ENCODE peak calls at places on chromosomes 6 and 20, in six cellular contexts. B, V, T, X, A and C are unnamed samples.

GRCh38 chr6:111952821-111953535 is 79.7 kb upstream of the FYN start:
- DNase-seq in A (no peak), B (no peak), V (no peak), X (no peak), T (no peak), C (no peak)

GRCh38 chr6:100818066-100818465 is 63.1 kb downstream of the ASCC3 start:
- DNase-seq in T (no peak), B (no peak), A (no peak), X (no peak), V (no peak), C (no peak)

GRCh38 chr6:32415521-32416019 is 8.6 kb upstream of the BTNL2 start:
- DNase-seq in V (peak), B (no peak), T (peak), A (peak), X (peak), C (peak)

GRCh38 chr20:9407805-9408421 is 106.5 kb upstream of the LAMP5 start:
- DNase-seq in T (peak), B (peak), X (no peak), V (peak), A (peak), C (no peak)

GRCh38 chr20:33561981-33562601 is 72.2 kb downstream of the CBFA2T2 start:
- DNase-seq in B (no peak), X (peak), V (peak), T (no peak), A (peak), C (peak)

GRCh38 chr20:56755201-56755600 is 126.1 kb downstream of the TFAP2C start:
- DNase-seq in T (no peak), V (no peak), X (no peak), A (no peak), B (no peak), C (no peak)

GRCh38 chr6:75416443-75416842 is 77.2 kb downstream of the FILIP1 start:
- DNase-seq in V (no peak), X (no peak), B (no peak), A (no peak), T (no peak), C (no peak)

GRCh38 chr20:13422637-13423036 is 201.6 kb downstream of the ISM1 start:
- DNase-seq in A (no peak), V (no peak), T (no peak), B (no peak), X (no peak), C (no peak)

GRCh38 chr6:12440981-12441380 is 150.8 kb downstream of the EDN1 start:
- DNase-seq in B (no peak), V (peak), A (peak), X (no peak), T (no peak), C (no peak)

GRCh38 chr6:156777577-156777865 is 343 bp downstream of the ARID1B start:
- DNase-seq in V (no peak), A (no peak), B (no peak), T (no peak), X (no peak), C (no peak)

GRCh38 chr6:27840572-27840971 is 71.6 kb downstream of the OR2B2 start:
- DNase-seq in A (no peak), V (no peak), X (no peak), B (no peak), T (no peak), C (no peak)

GRCh38 chr20:40323411-40323810 is 365.6 kb downstream of the MAFB start:
- DNase-seq in X (no peak), B (no peak), V (peak), T (no peak), A (no peak), C (no peak)

GRCh38 chr20:32977281-32978008 is 26.8 kb downstream of the SUN5 start:
- DNase-seq in T (no peak), B (no peak), V (no peak), A (no peak), X (no peak), C (peak)

GRCh38 chr6:36345681-36346417 is 9.2 kb upstream of the BNIP5 start:
- DNase-seq in V (no peak), T (no peak), B (no peak), A (peak), X (no peak), C (no peak)

GRCh38 chr6:154705471-154706113 is 27.6 kb upstream of the SCAF8 start:
- DNase-seq in T (no peak), A (peak), B (no peak), V (peak), X (no peak), C (no peak)

GRCh38 chr20:63698739-63699465 is 2.5 kb downstream of the TNFRSF6B start:
- DNase-seq in V (peak), X (peak), B (peak), T (no peak), A (no peak), C (peak)

DNA sequence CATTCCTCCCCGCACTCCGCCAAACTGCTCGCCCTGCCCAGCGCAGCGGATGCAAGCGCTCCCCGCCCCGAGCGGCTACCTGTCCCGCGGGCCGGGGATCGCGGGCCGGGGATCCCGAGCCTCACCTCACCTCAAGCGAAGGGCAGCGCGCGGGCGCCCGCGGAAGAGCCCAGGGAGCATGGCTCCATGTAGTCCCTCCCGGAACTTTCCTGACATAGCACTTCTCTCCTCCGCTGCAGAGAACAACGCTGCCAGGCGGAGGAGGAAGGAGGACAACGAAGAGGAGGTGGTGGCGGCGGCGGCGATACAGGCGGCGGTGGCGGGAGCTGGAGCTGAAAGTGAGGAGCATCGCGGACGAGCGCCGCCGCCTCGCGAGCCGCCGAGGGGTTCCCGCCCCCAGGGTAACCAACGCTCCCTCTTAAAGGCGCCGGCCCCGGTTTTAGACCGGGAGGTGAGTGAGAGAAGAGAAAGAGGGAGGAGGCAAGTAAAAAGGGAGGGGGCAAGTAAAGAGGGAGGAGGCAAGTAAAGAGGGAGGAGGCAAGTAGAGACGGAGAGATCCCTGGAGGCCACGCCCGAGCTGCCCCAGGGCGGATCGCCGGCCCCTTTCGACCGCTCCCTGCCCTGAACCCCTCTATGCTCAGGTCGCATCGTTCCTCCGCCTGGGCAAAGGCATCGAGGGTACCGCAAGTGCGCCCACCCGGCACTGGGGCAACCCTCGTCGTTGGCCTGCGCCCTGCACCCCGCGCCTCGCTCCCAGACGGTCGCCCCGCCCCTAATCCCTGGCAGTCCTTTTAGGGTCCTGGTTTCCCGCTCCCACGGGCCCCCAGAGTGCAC is at the start of gene GPR63:
- DNase-seq in X (peak), V (peak), T (peak), B (peak), A (peak), C (peak)
- H3K27ac ChIP-seq in X (no peak), V (peak), T (no peak), B (peak), A (peak), C (peak)

GRCh38 chr6:2970753-2971419 is 481 bp downstream of the SERPINB6 start:
- DNase-seq in X (peak), B (no peak), V (peak), A (peak), T (peak), C (peak)
- H3K4me3 ChIP-seq in X (peak), B (no peak), V (peak), A (peak), T (peak), C (peak)

GRCh38 chr6:119598883-119599282 is 249.3 kb upstream of the MAN1A1 start:
- DNase-seq in X (no peak), B (no peak), V (no peak), T (no peak), A (no peak), C (no peak)

GRCh38 chr6:119608994-119609393 is 259.4 kb upstream of the MAN1A1 start:
- DNase-seq in B (no peak), T (no peak), V (no peak), X (no peak), A (peak), C (no peak)

GRCh38 chr6:119603501-119603900 is 253.9 kb upstream of the MAN1A1 start:
- DNase-seq in B (no peak), X (no peak), A (no peak), T (no peak), V (no peak), C (no peak)

GRCh38 chr6:119602215-119603178 is 252.9 kb upstream of the MAN1A1 start:
- DNase-seq in A (no peak), X (no peak), V (no peak), B (no peak), T (no peak), C (no peak)

GRCh38 chr6:119604124-119604523 is 254.6 kb upstream of the MAN1A1 start:
- DNase-seq in T (no peak), V (no peak), B (no peak), X (no peak), A (no peak), C (no peak)
- TF ChIP-seq CTCF in T (no peak), V (no peak), B (no peak), X (no peak), A (no peak), C (no peak)

DNA sequence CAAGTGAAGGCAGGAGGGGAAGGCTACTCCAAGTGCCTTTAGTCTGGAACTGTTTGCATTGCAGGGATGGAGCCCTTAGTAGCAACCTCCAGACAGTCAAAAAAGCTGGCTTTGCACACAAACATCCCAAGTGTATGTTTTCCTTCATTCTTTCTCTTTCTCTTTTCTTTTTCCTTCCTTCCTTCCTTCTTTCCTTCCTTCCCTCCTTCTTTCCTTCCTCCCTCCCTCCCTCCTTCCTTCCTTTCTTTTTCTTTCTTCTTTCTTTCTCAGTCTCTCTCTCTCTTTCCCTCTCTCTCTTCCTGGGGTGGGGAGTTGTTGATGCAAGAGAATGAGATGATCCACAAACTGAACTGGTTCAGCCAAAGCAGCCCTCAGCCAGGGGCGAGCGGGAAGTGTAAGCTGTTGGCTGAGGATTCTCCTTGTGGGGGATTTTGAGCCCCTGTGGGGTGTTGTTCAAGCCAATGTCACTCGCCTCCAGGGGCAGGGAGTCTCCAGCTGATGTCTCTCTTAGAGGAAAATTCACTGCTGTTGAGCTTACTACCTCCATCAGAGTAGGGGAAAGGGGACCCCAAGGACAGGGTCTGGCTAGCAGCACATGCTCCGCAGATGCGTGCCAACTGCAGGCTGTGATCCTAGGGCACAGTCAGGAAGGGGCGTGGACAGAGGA is 11.7 kb downstream of the RSPO4 start:
- DNase-seq in B (no peak), A (no peak), T (no peak), X (no peak), V (no peak), C (no peak)
- H3K27ac ChIP-seq in B (no peak), A (no peak), T (no peak), X (no peak), V (no peak), C (no peak)

DNA sequence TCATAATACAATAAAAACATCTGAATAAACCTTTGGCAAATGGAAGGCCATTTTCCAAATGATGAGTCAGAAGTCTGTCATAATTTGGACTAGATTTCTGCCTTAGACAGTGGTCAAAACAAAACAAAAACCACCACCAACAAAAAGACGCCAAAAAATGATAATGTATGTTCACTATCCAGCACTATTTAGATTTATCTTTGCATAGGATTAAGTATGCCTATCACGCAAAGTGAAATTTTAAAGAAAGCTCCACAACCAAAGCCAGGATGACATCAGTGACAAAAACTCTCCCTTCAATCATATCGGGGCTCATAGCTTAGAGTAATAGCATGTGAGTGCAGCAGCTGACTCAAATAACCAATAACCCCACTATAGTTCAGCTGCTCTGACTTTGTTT is 201.9 kb downstream of the MOXD1 start:
- DNase-seq in X (no peak), V (no peak), A (no peak), T (no peak), B (no peak), C (no peak)
- H3K4me3 ChIP-seq in X (no peak), V (no peak), A (no peak), T (no peak), B (no peak), C (no peak)

GRCh38 chr20:55667955-55668354 is 337.4 kb downstream of the CBLN4 start:
- DNase-seq in A (no peak), X (no peak), T (no peak), V (no peak), B (no peak), C (no peak)
- TF ChIP-seq CTCF in A (no peak), X (no peak), T (no peak), V (no peak), B (no peak), C (no peak)

DNA sequence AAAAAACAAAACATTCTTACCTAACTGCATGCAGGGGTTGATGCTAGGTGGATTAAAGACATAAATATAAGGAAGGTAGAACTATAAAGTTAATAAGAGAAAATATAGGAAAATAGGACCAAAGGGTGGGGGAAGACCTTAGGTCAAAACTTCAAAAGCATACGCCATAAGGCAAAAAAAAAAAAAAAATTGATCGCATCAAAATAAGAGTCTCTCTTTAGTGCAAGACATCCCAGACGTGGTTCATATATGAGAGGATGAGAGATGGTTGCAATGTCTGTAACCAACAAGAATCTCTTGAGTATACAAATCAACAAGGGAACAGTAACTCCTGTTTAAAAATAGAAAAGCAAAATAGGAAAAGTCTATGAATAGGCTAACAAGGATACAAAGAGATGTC is 8.5 kb downstream of the BAG2 start:
- DNase-seq in B (no peak), X (no peak), T (no peak), V (no peak), A (no peak), C (no peak)
- H3K27ac ChIP-seq in B (no peak), X (peak), T (no peak), V (no peak), A (no peak), C (no peak)